ENCODE peak calls at places on chromosomes 2 and 18, in six cellular contexts. A is sigmoid colon, E is GM12878, D is GM23338, G is transverse colon, U is HL-60. M is an unnamed sample.

GRCh38 chr2:16165518-16166326 is 225.4 kb downstream of the MYCN start:
- DNase-seq in E (no peak), G (no peak), D (no peak), U (no peak), A (no peak), M (no peak)

GRCh38 chr2:26314243-26314642 is 31.7 kb upstream of the SELENOI start:
- DNase-seq in D (peak), A (no peak), E (no peak), G (no peak), U (no peak), M (no peak)

GRCh38 chr2:70627499-70627898 is 73.9 kb upstream of the TGFA start:
- DNase-seq in A (no peak), G (no peak), D (no peak), U (no peak), E (no peak), M (no peak)

GRCh38 chr18:519019-519879 is 18.7 kb upstream of the COLEC12 start:
- DNase-seq in D (no peak), G (peak), E (peak), U (peak), A (peak), M (no peak)

GRCh38 chr18:80037300-80037699 is 3.1 kb downstream of the RBFA start:
- DNase-seq in D (no peak), E (no peak), U (no peak), A (no peak), G (no peak), M (no peak)

GRCh38 chr2:239970004-239970623 is 55.0 kb downstream of the NDUFA10 start:
- DNase-seq in U (no peak), A (no peak), E (no peak), D (no peak), G (no peak), M (no peak)

GRCh38 chr18:59238385-59238784 is 18.4 kb downstream of the GRP start:
- DNase-seq in G (no peak), A (no peak), U (no peak), D (no peak), E (no peak), M (no peak)

GRCh38 chr2:216792222-216793001 is 67.5 kb downstream of the TNP1 start:
- DNase-seq in U (peak), E (no peak), G (no peak), A (peak), D (peak), M (no peak)

GRCh38 chr2:26745609-26746327 is 18.3 kb upstream of the SLC35F6 start:
- DNase-seq in E (no peak), U (peak), G (peak), D (peak), A (peak), M (peak)

GRCh38 chr2:25362564-25363145 is 20.9 kb upstream of the DNMT3A start:
- DNase-seq in A (peak), D (peak), E (peak), G (peak), U (peak), M (peak)

GRCh38 chr2:240413813-240414429 is 21.5 kb upstream of the GPC1 start:
- DNase-seq in G (no peak), D (no peak), U (no peak), A (peak), E (no peak), M (no peak)

GRCh38 chr2:165536861-165537499 is 67.5 kb downstream of the CSRNP3 start:
- DNase-seq in U (no peak), G (no peak), E (no peak), D (no peak), A (no peak), M (no peak)

GRCh38 chr2:190765386-190766173 is 115.0 kb upstream of the GLS start:
- DNase-seq in U (no peak), A (no peak), G (no peak), D (no peak), E (no peak), M (no peak)

GRCh38 chr2:52539026-52539964 is 1228.3 kb upstream of the CHAC2 start:
- DNase-seq in G (no peak), D (no peak), E (no peak), A (no peak), U (no peak), M (no peak)

GRCh38 chr2:143241403-143242088 is 112.3 kb downstream of the ARHGAP15 start:
- DNase-seq in E (no peak), A (no peak), D (peak), U (no peak), G (no peak), M (no peak)

GRCh38 chr2:102668171-102668570 is 48.8 kb downstream of the SLC9A2 start:
- DNase-seq in D (no peak), A (no peak), E (no peak), G (peak), U (no peak), M (no peak)

GRCh38 chr2:675051-675450 is 2.2 kb downstream of the TMEM18 start:
- DNase-seq in D (no peak), A (no peak), G (no peak), U (peak), E (no peak), M (no peak)

GRCh38 chr2:34340307-34340706 is 741.2 kb upstream of the FAM98A start:
- DNase-seq in E (no peak), U (no peak), G (no peak), A (no peak), D (no peak), M (no peak)

GRCh38 chr2:96888082-96889011 is 18.5 kb upstream of the SEMA4C start:
- DNase-seq in G (peak), A (peak), D (no peak), E (no peak), U (no peak), M (no peak)

GRCh38 chr18:46448347-46448746 is 208.7 kb downstream of the LOXHD1 start:
- DNase-seq in G (no peak), D (peak), A (no peak), E (no peak), U (no peak), M (no peak)

GRCh38 chr2:40034198-40034597 is 255.1 kb upstream of the THUMPD2 start:
- DNase-seq in A (no peak), G (no peak), U (no peak), D (no peak), E (no peak), M (no peak)

GRCh38 chr18:12307251-12307736 is 747 bp upstream of the TUBB6 start:
- DNase-seq in E (no peak), U (peak), G (peak), D (peak), A (peak), M (peak)

GRCh38 chr2:96532641-96533291 is 3.8 kb upstream of the ARID5A start:
- DNase-seq in U (no peak), G (no peak), E (no peak), A (peak), D (no peak), M (peak)

GRCh38 chr2:9423922-9424272 is 443 bp downstream of the CPSF3 start:
- DNase-seq in D (peak), U (peak), G (peak), E (no peak), A (no peak), M (no peak)

GRCh38 chr2:99682280-99683060 is 192.7 kb upstream of the REV1 start:
- DNase-seq in U (no peak), G (no peak), A (no peak), E (no peak), D (no peak), M (no peak)

GRCh38 chr2:19988600-19988999 is 1.3 kb downstream of the WDR35 start:
- DNase-seq in E (no peak), U (no peak), D (no peak), G (no peak), A (no peak), M (no peak)

GRCh38 chr2:85584857-85585780 is 888 bp downstream of the VAMP5 start:
- DNase-seq in E (no peak), D (peak), U (peak), A (peak), G (peak), M (no peak)

GRCh38 chr18:13256444-13257305 is 38.1 kb downstream of the LDLRAD4 start:
- DNase-seq in G (no peak), U (no peak), A (no peak), D (peak), E (no peak), M (no peak)

GRCh38 chr2:145760781-145761649 is 1241.1 kb upstream of the ZEB2 start:
- DNase-seq in A (no peak), D (peak), E (no peak), G (no peak), U (no peak), M (no peak)

GRCh38 chr2:27118525-27119329 is at the start of gene CGREF1:
- DNase-seq in A (no peak), G (peak), E (no peak), U (no peak), D (peak), M (peak)

GRCh38 chr2:67684991-67685390 is 287.9 kb downstream of the ETAA1 start:
- DNase-seq in A (no peak), D (no peak), U (no peak), E (no peak), G (no peak), M (no peak)

GRCh38 chr2:239457586-239458445 is 57.0 kb upstream of the HDAC4 start:
- DNase-seq in U (no peak), G (no peak), D (no peak), E (no peak), A (no peak), M (no peak)

GRCh38 chr18:33074125-33074524 is 301.3 kb upstream of the KLHL14 start:
- DNase-seq in D (no peak), E (no peak), U (no peak), A (no peak), G (no peak), M (no peak)

GRCh38 chr2:233250568-233250967 is 905 bp upstream of the ATG16L1 start:
- DNase-seq in G (no peak), U (no peak), E (no peak), D (no peak), A (no peak), M (no peak)

GRCh38 chr2:36371070-36371962 is 15.7 kb downstream of the CRIM1 start:
- DNase-seq in G (peak), A (no peak), E (no peak), D (no peak), U (no peak), M (no peak)

GRCh38 chr2:177832611-177833133 is 239.9 kb downstream of the PDE11A start:
- DNase-seq in D (no peak), G (no peak), E (no peak), U (no peak), A (no peak), M (no peak)

GRCh38 chr2:28394331-28394877 is 1.7 kb downstream of the FOSL2 start:
- DNase-seq in D (no peak), U (no peak), A (peak), E (no peak), G (peak), M (peak)

DNA sequence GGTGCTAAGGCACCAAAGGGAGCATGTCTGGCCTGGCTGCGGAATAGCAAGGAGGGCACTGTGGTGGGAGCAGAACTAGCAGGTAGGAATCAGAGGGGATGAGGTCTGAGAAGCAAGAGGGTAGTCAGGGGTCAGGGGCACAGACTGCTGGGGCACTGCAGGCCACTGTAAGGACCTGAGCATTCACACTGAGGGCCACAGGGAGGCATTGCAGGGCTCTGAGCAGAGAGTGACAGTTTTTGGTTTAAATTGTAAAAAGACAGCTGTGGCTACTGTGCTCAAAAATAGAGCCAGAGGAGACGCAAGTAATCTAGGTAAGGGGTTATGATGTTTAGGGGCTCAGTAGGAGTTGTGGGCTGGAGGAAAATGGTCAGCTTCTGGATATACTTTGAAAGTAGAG is 41.5 kb downstream of the ARHGAP25 start:
- DNase-seq in E (no peak), A (no peak), G (no peak), U (no peak), D (no peak), M (no peak)
- TF ChIP-seq CTCF in E (no peak), A (no peak), G (no peak), U (peak), D (no peak), M (no peak)

GRCh38 chr2:175454953-175455389 is 273.5 kb upstream of the ATP5MC3 start:
- DNase-seq in G (no peak), E (no peak), U (no peak), D (no peak), A (no peak), M (no peak)
- TF ChIP-seq POLR2AphosphoS5 in G (no peak), E (no peak), U (no peak), D (no peak), A (no peak), M (no peak)

GRCh38 chr2:212528106-212528856 is 10.3 kb downstream of the ERBB4 start:
- DNase-seq in A (no peak), G (no peak), D (no peak), E (no peak), U (no peak), M (no peak)
- H3K4me3 ChIP-seq in A (no peak), G (no peak), D (no peak), E (no peak), U (no peak), M (no peak)

DNA sequence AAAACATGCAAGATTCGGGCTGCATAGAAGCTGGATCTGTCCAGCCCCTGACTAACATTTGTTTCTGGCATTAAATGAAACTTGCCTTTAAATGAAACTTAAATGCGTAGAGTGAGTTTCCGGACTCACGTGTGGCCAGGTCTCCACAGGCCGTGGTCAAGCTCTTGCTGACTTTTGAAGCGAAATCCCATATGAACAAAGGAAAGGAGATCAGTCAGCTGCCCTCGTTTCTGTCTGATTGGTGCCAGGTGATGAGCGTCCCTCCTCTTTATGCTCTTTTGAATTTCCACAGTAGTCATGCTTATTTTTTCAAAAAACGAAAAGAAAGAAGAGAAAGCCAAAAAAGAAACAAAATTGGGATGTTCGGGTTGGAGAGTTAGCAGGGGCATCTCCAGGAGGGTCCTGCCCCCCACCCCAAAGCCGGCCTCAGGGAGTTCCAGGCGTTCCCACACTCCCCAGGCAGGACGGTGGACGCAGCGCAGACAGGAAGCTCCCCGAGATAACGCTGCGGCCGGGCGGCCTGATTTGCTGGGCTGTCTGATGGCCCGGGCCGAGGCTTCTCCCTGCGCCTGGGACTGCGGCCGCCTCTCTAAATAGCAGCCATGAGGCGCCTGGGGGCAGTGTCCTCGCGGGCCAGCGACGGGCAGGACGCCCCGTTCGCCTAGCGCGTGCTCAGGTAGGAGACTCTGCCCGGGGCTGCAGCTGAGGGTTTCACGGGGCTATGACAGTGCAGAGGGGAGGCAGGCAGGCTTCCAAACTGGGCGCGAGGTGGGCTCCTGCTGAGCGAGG is at the start of gene COLEC11:
- DNase-seq in D (peak), G (no peak), E (no peak), A (no peak), U (no peak), M (peak)
- TF ChIP-seq CTCF in D (peak), G (no peak), E (no peak), A (no peak), U (no peak), M (no peak)

GRCh38 chr2:179260224-179260623 is 4.4 kb downstream of the SESTD1 start:
- DNase-seq in U (no peak), A (no peak), E (no peak), D (no peak), G (no peak), M (no peak)

GRCh38 chr2:179261161-179261825 is 3.3 kb downstream of the SESTD1 start:
- DNase-seq in E (no peak), D (no peak), G (no peak), A (no peak), U (no peak), M (no peak)

GRCh38 chr2:179263015-179263414 is 1.6 kb downstream of the SESTD1 start:
- DNase-seq in A (no peak), G (no peak), E (no peak), D (no peak), U (no peak), M (no peak)

GRCh38 chr2:179263460-179264237 is 983 bp downstream of the SESTD1 start:
- DNase-seq in D (peak), U (peak), G (peak), A (peak), E (no peak), M (peak)

GRCh38 chr2:179262077-179262660 is 2.5 kb downstream of the SESTD1 start:
- DNase-seq in U (no peak), A (no peak), D (no peak), G (no peak), E (no peak), M (no peak)
- TF ChIP-seq POLR2AphosphoS5 in U (no peak), A (no peak), D (no peak), G (no peak), E (no peak), M (no peak)

DNA sequence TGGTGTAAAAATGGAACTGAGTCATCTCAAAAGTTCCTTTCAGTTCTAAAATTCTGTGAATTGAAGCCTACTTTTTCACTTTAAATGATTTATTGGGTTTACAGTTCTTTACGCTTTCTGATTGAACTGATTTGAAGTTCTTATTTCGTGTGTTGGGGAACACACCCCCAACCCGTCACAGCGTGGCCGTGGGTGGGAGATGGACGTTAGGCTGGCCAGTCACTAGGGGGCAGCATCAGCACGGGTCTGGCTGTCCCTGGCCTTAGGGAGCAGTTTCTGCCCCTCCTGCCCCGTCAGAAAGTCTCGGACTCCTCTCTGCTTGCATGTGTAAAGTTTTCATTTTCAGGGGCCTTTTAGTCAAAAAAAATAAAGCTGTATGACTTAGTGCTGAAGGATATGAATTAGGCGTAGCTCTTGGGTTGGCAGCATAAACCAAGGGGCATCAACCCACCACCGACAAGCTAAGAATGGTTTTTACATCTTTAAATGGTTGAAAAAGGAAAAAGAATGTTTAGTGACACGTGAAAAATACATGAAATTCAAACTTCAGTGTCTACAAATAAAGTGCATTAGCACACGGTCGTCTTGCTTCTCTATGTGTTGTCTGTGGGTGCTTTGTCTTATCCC is 63.4 kb downstream of the ZCCHC2 start:
- DNase-seq in D (peak), U (peak), A (peak), G (peak), E (peak), M (peak)
- H3K4me3 ChIP-seq in D (no peak), U (no peak), A (no peak), G (no peak), E (peak), M (no peak)

DNA sequence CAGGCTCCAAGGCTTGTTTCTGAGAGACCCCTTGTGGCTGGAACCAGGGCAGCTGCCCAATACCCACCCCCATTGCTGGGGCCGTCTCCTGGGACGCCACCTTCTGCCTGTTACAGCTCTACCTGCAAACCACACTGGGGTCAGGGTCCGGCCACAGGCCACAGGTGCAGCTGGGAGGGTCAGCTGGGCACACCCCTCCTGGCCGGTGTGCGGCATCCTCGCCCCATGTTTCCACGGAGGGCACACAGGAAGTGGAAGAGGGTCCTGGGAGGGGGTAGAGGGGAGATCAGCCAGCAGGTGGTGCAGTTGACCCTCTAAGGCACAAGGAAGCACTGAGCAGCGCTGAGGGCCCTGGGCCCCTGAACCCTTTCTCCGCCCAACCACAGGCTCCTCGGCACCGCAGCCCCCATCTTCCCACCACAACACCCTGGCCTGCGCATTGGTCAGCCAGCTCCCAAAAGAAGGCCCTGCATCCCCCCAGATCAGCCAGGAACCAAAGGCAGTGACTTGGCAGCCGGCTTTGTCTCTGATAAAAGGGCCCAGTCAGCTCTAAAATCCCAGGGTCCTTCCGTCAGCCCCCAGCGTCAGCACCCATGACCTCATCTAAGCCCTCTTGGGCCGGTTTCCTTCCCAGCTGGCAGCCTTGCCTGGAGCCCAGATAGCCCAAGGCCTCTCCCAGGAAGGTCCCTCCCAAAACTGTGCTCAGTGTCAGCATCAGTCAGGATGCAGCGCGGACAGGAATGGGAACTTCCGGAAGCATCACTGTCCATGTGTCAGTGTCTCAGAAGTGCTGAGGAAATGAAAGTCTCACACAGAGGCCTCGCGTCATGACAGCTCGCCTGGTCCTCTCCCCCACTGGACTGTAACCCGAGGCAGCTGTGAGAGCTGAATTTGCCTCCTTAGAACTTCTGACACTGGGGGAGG is 1.7 kb downstream of the ERFE start:
- DNase-seq in A (no peak), E (no peak), G (no peak), D (peak), U (no peak), M (peak)
- TF ChIP-seq CTCF in A (no peak), E (peak), G (no peak), D (peak), U (no peak), M (peak)

GRCh38 chr2:166572958-166573357 is 78.9 kb upstream of the SCN7A start:
- DNase-seq in A (no peak), E (no peak), U (no peak), D (no peak), G (no peak), M (no peak)

GRCh38 chr2:166563894-166564293 is 69.8 kb upstream of the SCN7A start:
- DNase-seq in E (no peak), D (no peak), U (no peak), A (no peak), G (no peak), M (no peak)

GRCh38 chr2:166565501-166565900 is 71.5 kb upstream of the SCN7A start:
- DNase-seq in E (no peak), G (no peak), A (no peak), U (no peak), D (no peak), M (no peak)

GRCh38 chr2:166573393-166573792 is 79.3 kb upstream of the SCN7A start:
- DNase-seq in D (peak), E (no peak), G (no peak), A (no peak), U (no peak), M (no peak)

GRCh38 chr2:166568409-166568808 is 74.4 kb upstream of the SCN7A start:
- DNase-seq in G (no peak), D (no peak), A (no peak), U (no peak), E (no peak), M (no peak)
- TF ChIP-seq POLR2AphosphoS5 in G (no peak), D (no peak), A (no peak), U (no peak), E (no peak), M (no peak)

M was measured in spleen.